ENCODE peak calls at places on chromosome 16, in six cellular contexts. R is Panc1, M is RWPE1, A is pancreas, Y is GM06990, D is uterus. I is an unnamed sample.

GRCh38 chr16:78258651-78259050 is 159.2 kb downstream of the WWOX start:
- DNase-seq in R (no peak), M (no peak), A (no peak), D (no peak), Y (no peak), I (no peak)

GRCh38 chr16:12320298-12320706 is 343.8 kb downstream of the SNX29 start:
- DNase-seq in R (no peak), A (no peak), D (no peak), Y (no peak), M (no peak), I (no peak)

GRCh38 chr16:15509051-15509592 is 74.7 kb downstream of the BMERB1 start:
- DNase-seq in A (no peak), M (no peak), Y (no peak), D (no peak), R (no peak), I (no peak)

GRCh38 chr16:76910931-76911330 is 280.1 kb upstream of the MON1B start:
- DNase-seq in Y (no peak), M (peak), D (no peak), A (no peak), R (peak), I (no peak)

GRCh38 chr16:1454561-1454960 is 10.2 kb upstream of the CCDC154 start:
- DNase-seq in A (no peak), D (no peak), M (no peak), Y (no peak), R (no peak), I (no peak)

GRCh38 chr16:70250748-70251650 is 741 bp downstream of the EXOSC6 start:
- DNase-seq in D (peak), A (peak), Y (peak), M (peak), R (no peak), I (no peak)

GRCh38 chr16:67594956-67595355 is 32.6 kb downstream of the CTCF start:
- DNase-seq in D (no peak), Y (no peak), M (peak), R (no peak), A (no peak), I (no peak)

GRCh38 chr16:83935858-83936255 is 17.2 kb upstream of the OSGIN1 start:
- DNase-seq in D (no peak), M (no peak), R (no peak), A (no peak), Y (no peak), I (no peak)

GRCh38 chr16:16150117-16150877 is 73.0 kb downstream of the ABCC6 start:
- DNase-seq in Y (no peak), D (peak), A (peak), M (no peak), R (no peak), I (no peak)

GRCh38 chr16:85171004-85171808 is 58.9 kb upstream of the CIBAR2 start:
- DNase-seq in D (no peak), M (no peak), R (no peak), Y (no peak), A (no peak), I (no peak)

GRCh38 chr16:22726868-22727267 is 87.1 kb upstream of the HS3ST2 start:
- DNase-seq in R (no peak), D (no peak), A (no peak), Y (no peak), M (no peak), I (no peak)

GRCh38 chr16:86798247-86799041 is 220.1 kb downstream of the FOXL1 start:
- DNase-seq in R (no peak), A (no peak), Y (no peak), M (no peak), D (no peak), I (no peak)

GRCh38 chr16:15972046-15972868 is 22.8 kb downstream of the ABCC1 start:
- DNase-seq in R (no peak), M (no peak), Y (no peak), A (no peak), D (no peak), I (no peak)

GRCh38 chr16:31568577-31569359 is 41.1 kb downstream of the AHSP start:
- DNase-seq in R (no peak), Y (no peak), D (peak), A (no peak), M (no peak), I (peak)

GRCh38 chr16:67504190-67505021 is 21.1 kb upstream of the AGRP start:
- DNase-seq in A (no peak), Y (peak), M (no peak), R (no peak), D (no peak), I (peak)

GRCh38 chr16:24844101-24845030 is 1.4 kb upstream of the SLC5A11 start:
- DNase-seq in R (no peak), M (peak), A (no peak), Y (no peak), D (no peak), I (no peak)

GRCh38 chr16:70638814-70639792 is 7.3 kb upstream of the IL34 start:
- DNase-seq in D (peak), M (no peak), A (no peak), R (no peak), Y (no peak), I (no peak)

GRCh38 chr16:27177031-27177774 is 26.1 kb upstream of the KDM8 start:
- DNase-seq in R (peak), Y (no peak), A (no peak), M (peak), D (no peak), I (no peak)

GRCh38 chr16:86639354-86639753 is 61.0 kb downstream of the FOXL1 start:
- DNase-seq in M (no peak), A (no peak), R (no peak), Y (no peak), D (no peak), I (no peak)

GRCh38 chr16:23174622-23175021 is 7.9 kb upstream of the SCNN1G start:
- DNase-seq in A (no peak), R (no peak), Y (no peak), D (no peak), M (peak), I (no peak)

GRCh38 chr16:68345351-68345810 is 34.6 kb downstream of the PRMT7 start:
- DNase-seq in Y (no peak), D (no peak), R (no peak), A (no peak), M (no peak), I (no peak)

GRCh38 chr16:31087481-31087880 is 1.3 kb downstream of the PRSS53 start:
- DNase-seq in A (no peak), Y (no peak), M (no peak), D (no peak), R (no peak), I (no peak)

GRCh38 chr16:13146829-13147228 is 245.4 kb downstream of the SHISA9 start:
- DNase-seq in R (no peak), D (no peak), M (no peak), Y (no peak), A (no peak), I (no peak)

GRCh38 chr16:55760665-55761035 is 72.2 kb downstream of the CES1 start:
- DNase-seq in M (no peak), R (no peak), A (no peak), D (no peak), Y (no peak), I (peak)

GRCh38 chr16:70331588-70332358 is 14.9 kb upstream of the DDX19A start:
- DNase-seq in Y (no peak), R (no peak), M (no peak), D (peak), A (no peak), I (no peak)

GRCh38 chr16:85348921-85349334 is 236.7 kb upstream of the CIBAR2 start:
- DNase-seq in D (no peak), R (no peak), Y (no peak), M (no peak), A (no peak), I (no peak)

DNA sequence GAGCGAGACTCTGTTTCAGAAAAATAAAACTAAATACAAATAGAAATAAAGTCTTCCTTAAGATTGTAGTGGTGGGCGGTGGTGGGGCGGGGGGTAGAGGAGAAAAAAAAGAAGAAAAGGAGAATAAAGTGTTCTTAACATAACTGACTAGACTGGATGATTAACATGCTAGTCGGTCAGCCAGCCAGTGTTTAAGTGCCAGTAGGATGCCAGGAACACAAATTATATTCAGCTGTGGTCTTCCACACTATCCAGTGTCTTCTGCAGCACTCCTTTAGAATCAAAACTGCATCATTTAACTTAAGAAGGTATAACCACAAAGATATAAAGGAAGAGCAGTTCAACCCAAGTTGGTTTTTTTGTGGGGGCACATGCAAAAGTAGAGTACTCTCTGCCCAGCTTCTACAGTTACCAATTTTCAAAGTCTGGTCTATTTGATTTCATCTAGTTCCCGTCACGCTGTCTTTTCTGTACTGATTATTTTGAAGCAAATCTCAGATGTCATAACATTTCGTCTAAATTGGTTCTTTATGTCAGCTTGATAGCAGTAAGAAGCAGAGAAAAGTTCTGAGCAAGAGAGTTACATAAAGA is 15.8 kb downstream of the HEATR3 start:
- DNase-seq in D (no peak), Y (no peak), R (no peak), M (no peak), A (no peak), I (no peak)
- TF ChIP-seq CTCF in D (no peak), Y (no peak), R (no peak), M (no peak), A (no peak), I (no peak)

GRCh38 chr16:73048292-73049050 is 543 bp upstream of the ZFHX3 start:
- DNase-seq in M (no peak), D (peak), Y (no peak), A (peak), R (no peak), I (peak)
- TF ChIP-seq CTCF in M (peak), D (no peak), Y (no peak), A (no peak), R (peak), I (no peak)

GRCh38 chr16:3059041-3059722 is 6.3 kb upstream of the IL32 start:
- DNase-seq in R (no peak), A (peak), D (peak), Y (peak), M (peak), I (peak)
- TF ChIP-seq CTCF in R (peak), A (peak), D (peak), Y (peak), M (peak), I (peak)

GRCh38 chr16:81888520-81889394 is 109.7 kb downstream of the PLCG2 start:
- DNase-seq in R (no peak), D (no peak), Y (no peak), M (no peak), A (no peak), I (no peak)

GRCh38 chr16:81891734-81892364 is 112.8 kb downstream of the PLCG2 start:
- DNase-seq in M (no peak), D (no peak), A (no peak), Y (no peak), R (no peak), I (no peak)

GRCh38 chr16:81894592-81894991 is 115.5 kb downstream of the PLCG2 start:
- DNase-seq in Y (no peak), M (no peak), R (no peak), D (no peak), A (no peak), I (no peak)

GRCh38 chr16:81885976-81886586 is 107.0 kb downstream of the PLCG2 start:
- DNase-seq in R (no peak), A (no peak), D (no peak), Y (no peak), M (peak), I (no peak)

GRCh38 chr16:81889896-81890634 is 111.0 kb downstream of the PLCG2 start:
- DNase-seq in R (peak), A (peak), M (peak), D (peak), Y (no peak), I (peak)
- TF ChIP-seq CTCF in R (peak), A (peak), M (peak), D (peak), Y (peak), I (peak)

GRCh38 chr16:29951966-29952365 is 9.9 kb upstream of the TMEM219 start:
- DNase-seq in M (no peak), A (no peak), R (no peak), D (no peak), Y (no peak), I (no peak)
- TF ChIP-seq CTCF in M (no peak), A (no peak), R (no peak), D (no peak), Y (no peak), I (no peak)

GRCh38 chr16:88309905-88310259 is 72.9 kb upstream of the ZNF469 start:
- DNase-seq in A (no peak), M (no peak), Y (no peak), D (no peak), R (no peak), I (no peak)
- TF ChIP-seq CTCF in A (no peak), M (peak), Y (no peak), D (no peak), R (no peak), I (no peak)

DNA sequence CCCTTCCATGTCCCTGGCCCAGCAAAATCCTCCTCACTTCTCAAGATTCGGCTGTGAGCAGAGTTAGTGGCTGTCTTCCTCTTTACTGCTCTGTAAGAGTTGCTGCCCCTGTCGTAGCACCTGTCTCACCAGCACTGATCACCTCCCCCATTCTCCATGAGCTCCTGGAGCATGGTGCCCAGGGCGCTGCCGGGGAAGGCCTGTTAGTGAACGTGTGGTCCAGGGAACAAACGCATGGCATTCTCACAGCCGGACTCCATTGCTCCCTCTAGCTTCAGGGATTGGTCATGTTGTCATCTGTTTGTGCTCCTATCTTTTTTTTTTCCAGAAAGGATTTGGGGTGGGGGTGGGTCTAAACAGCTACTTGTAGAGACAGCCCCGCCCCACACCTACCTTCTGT is 141.2 kb downstream of the CMIP start:
- DNase-seq in A (no peak), D (no peak), Y (no peak), M (no peak), R (no peak), I (no peak)
- TF ChIP-seq CTCF in A (no peak), D (no peak), Y (peak), M (no peak), R (peak), I (no peak)

GRCh38 chr16:50464325-50465290 is 83.6 kb upstream of the NKD1 start:
- DNase-seq in D (no peak), Y (no peak), R (no peak), A (no peak), M (no peak), I (no peak)
- TF ChIP-seq CTCF in D (no peak), Y (no peak), R (no peak), A (no peak), M (no peak), I (no peak)

I was measured in lung.